ENCODE peak calls at places on chromosomes 2 and 18, in four cellular contexts. Y is PC-3, P is MM.1S, A is hepatocyte. B is an unnamed sample. For H3K9me2, the result is how much of the 10 kb centered on the place peaks cover.

GRCh38 chr2:52934354-52934898 is 833.2 kb upstream of the CHAC2 start:
- DNase-seq in Y (peak), P (peak), A (peak), B (no peak)

GRCh38 chr2:95109260-95109659 is 12.3 kb downstream of the MRPS5 start:
- DNase-seq in Y (no peak), P (no peak), A (no peak), B (no peak)

GRCh38 chr2:48417843-48418838 is 111.8 kb upstream of the STON1 start:
- DNase-seq in Y (no peak), P (no peak), A (no peak), B (no peak)

GRCh38 chr2:201923436-201923975 is 110.1 kb upstream of the FZD7 start:
- DNase-seq in Y (no peak), P (no peak), A (no peak), B (no peak)

GRCh38 chr2:72412214-72412613 is 264.6 kb upstream of the CYP26B1 start:
- DNase-seq in Y (peak), P (no peak), A (no peak), B (no peak)

GRCh38 chr2:109604597-109604996 is 9.2 kb downstream of the SEPTIN10 start:
- DNase-seq in Y (peak), P (no peak), A (peak), B (no peak)

GRCh38 chr18:10916387-10916786 is 233.0 kb downstream of the PIEZO2 start:
- DNase-seq in Y (no peak), P (no peak), A (no peak), B (no peak)

GRCh38 chr2:95384854-95385569 is 17.5 kb upstream of the FAHD2A start:
- DNase-seq in Y (no peak), P (no peak), A (peak), B (peak)

GRCh38 chr2:238238766-238239551 is 879 bp downstream of the HES6 start:
- DNase-seq in Y (no peak), P (peak), A (peak), B (peak)

GRCh38 chr2:20425884-20426283 is 21.0 kb upstream of the RHOB start:
- DNase-seq in Y (no peak), P (no peak), A (no peak), B (no peak)

GRCh38 chr2:212997526-212998020 is 153.8 kb downstream of the IKZF2 start:
- DNase-seq in Y (no peak), P (no peak), A (no peak), B (peak)

GRCh38 chr2:27051902-27052645 is 606 bp downstream of the AGBL5 start:
- DNase-seq in Y (no peak), P (no peak), A (peak), B (peak)

GRCh38 chr2:169069341-169069740 is at the start of gene DHRS9:
- DNase-seq in Y (peak), P (no peak), A (peak), B (no peak)

GRCh38 chr2:138689705-138690104 is 90.5 kb downstream of the NXPH2 start:
- DNase-seq in Y (no peak), P (peak), A (no peak), B (no peak)

GRCh38 chr2:152453129-152453642 is 118.2 kb downstream of the FMNL2 start:
- DNase-seq in Y (no peak), P (no peak), A (no peak), B (peak)

GRCh38 chr18:75198046-75198445 is 10.9 kb downstream of the PTGR3 start:
- DNase-seq in Y (no peak), P (no peak), A (no peak), B (no peak)

GRCh38 chr2:120442923-120443571 is 97.1 kb downstream of the INHBB start:
- DNase-seq in Y (peak), P (no peak), A (peak), B (peak)

GRCh38 chr2:191544511-191545062 is 133.3 kb upstream of the NABP1 start:
- DNase-seq in Y (peak), P (no peak), A (no peak), B (no peak)

GRCh38 chr2:64730551-64731305 is 77.0 kb upstream of the SERTAD2 start:
- DNase-seq in Y (peak), P (peak), A (peak), B (no peak)

GRCh38 chr18:56869189-56869777 is 218.1 kb downstream of the WDR7 start:
- DNase-seq in Y (peak), P (peak), A (peak), B (peak)

GRCh38 chr2:3726511-3726910 is 23.1 kb downstream of the DCDC2C start:
- DNase-seq in Y (no peak), P (no peak), A (no peak), B (no peak)

GRCh38 chr2:200795044-200795443 is 16.7 kb upstream of the BZW1 start:
- DNase-seq in Y (no peak), P (no peak), A (peak), B (peak)

GRCh38 chr2:217402622-217403383 is 542.9 kb upstream of the TNP1 start:
- DNase-seq in Y (peak), P (no peak), A (peak), B (no peak)

GRCh38 chr2:75466708-75467311 is 93.9 kb downstream of the EVA1A start:
- DNase-seq in Y (peak), P (no peak), A (peak), B (peak)

GRCh38 chr18:63336366-63337099 is 17.0 kb upstream of the BCL2 start:
- DNase-seq in Y (peak), P (no peak), A (no peak), B (no peak)

GRCh38 chr2:16209799-16210198 is 269.4 kb downstream of the MYCN start:
- DNase-seq in Y (no peak), P (no peak), A (no peak), B (no peak)

GRCh38 chr2:110755494-110756078 is 23.2 kb downstream of the ACOXL start:
- DNase-seq in Y (peak), P (peak), A (no peak), B (no peak)

GRCh38 chr2:58899692-58900091 is 658.6 kb upstream of the FANCL start:
- DNase-seq in Y (no peak), P (no peak), A (no peak), B (no peak)

GRCh38 chr18:73679941-73680700 is 467.5 kb downstream of the FBXO15 start:
- DNase-seq in Y (peak), P (no peak), A (no peak), B (no peak)

GRCh38 chr2:175030380-175031271 is 25.4 kb upstream of the CHN1 start:
- DNase-seq in Y (peak), P (peak), A (peak), B (peak)

GRCh38 chr18:69819460-69819859 is 128.2 kb downstream of the CD226 start:
- DNase-seq in Y (no peak), P (no peak), A (no peak), B (no peak)

GRCh38 chr18:69817335-69817935 is 130.2 kb downstream of the CD226 start:
- DNase-seq in Y (peak), P (no peak), A (no peak), B (no peak)

GRCh38 chr18:69814861-69815385 is 132.8 kb downstream of the CD226 start:
- DNase-seq in Y (no peak), P (no peak), A (no peak), B (no peak)

DNA sequence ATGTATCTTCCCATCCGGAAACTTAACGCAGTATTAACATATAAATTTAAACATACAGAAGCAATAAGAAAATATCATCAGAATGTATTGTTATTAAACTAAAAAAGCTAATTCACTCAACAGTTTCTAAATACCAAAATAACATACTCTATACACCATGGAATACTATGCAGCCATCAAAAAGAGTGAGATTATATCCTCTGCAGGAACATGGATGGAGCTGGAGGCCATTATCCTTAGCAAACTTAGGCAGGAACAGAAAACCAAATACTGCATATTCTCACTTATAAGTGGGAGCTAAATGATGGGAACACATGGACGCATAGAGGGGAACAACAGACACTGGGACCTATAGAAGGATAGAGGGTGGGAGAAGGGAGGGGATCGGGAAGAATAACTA is 127.1 kb downstream of the CD226 start:
- DNase-seq in Y (no peak), P (no peak), A (no peak), B (no peak)
- H3K9me2 ChIP-seq in Y (under half), P (under half), A (under half), B (under half)

DNA sequence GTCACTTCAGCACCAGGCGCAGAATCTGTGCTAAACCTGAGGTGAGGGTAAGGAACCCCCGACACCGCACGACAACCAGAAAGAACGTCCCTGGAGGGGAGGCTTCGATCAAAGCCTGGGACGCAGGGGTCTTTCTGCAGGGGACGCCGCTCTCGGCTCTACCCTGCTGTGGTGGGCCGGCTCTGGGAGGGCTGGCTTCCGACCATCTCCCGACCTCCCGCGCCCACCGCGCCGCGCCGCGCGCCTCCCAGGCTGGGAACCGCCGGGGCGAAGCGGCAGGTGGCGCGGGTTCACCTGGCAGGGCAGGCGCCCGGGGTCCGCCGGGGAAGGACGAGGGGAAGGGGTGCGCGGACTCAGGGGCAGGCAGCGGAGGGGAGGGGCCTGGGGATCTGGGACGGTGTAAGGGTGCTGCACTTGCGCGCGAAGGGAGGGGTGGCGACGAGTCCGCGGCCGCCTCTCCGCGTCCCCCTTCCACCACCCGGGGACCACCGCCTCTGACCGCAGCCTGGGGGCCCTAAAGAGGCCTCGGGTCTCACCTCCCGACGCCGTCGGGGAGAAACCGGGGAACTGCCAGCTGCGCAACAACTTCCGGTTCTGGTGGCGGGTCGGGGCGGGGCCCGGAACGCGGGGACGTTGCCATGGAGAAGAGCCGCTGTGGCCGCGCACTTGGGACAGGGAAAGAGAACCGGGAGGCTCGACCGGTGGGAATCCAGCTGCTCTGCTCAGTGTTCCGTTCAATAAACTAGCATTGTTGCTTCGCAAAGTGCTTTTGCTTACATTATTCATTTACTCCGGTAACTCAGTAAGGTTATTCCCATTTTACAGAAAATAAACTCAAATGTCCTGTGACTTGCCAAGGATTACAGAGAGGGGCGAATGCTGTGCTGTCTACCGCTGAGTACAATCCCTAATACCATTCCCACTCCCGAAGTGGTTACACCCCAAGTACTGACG is at the start of gene ZNF396:
- DNase-seq in Y (peak), P (peak), A (peak), B (peak)
- TF ChIP-seq EZH2 in Y (no peak), P (no peak), A (no peak), B (no peak)

GRCh38 chr18:76354348-76354747 is 140.7 kb downstream of the ZNF516 start:
- DNase-seq in Y (peak), P (no peak), A (no peak), B (no peak)
- H3K9me2 ChIP-seq in Y (under half), P (under half), A (under half), B (under half)

DNA sequence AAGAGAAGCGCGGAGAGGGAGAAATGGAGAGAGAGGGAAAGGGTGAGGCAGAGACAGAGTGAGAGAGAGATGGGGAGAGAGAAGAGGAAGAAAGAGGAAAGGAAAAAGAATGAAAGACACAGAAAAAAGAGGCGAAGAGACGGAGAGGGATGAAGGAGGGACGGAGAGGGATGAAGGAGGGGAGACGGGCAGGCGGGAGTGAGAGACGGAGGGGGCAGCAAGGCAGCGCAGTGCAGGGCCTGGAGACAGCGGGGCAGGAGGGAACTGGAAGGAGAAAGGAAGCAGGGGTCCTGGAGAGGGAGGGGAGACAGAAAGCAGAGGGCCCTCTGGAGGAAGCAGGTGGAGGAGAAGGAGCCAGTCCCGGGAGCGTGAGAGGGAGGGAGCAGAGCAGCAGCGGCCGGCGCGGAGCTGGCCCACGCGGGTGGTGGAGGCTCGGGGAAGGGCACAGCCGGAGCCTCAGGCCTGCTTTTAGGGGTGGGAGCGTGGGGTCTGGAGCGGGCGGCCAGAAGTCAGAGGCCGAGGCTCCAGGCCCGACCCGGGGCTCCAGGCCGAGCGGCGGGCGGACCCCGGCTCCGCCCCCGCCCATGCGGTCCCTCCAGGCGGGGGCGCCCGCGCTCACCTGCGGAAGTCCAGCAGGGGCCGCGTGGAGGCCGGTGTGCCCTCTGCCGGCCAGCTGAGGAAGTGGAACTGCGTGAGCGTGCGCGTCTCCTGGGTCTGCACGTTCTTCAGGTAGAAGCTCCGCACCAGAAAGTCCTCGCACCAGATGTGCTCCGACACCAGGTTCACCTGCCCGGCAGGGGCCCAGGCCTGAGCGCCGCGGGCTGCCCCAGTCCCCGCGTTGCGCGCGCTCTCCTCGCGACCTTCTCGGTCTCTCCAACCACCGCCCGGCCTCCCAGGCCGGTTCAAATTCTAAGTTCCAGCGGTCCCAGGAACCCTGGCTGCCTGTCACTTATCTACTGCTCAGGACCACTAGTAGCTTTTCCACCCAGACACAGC is 14.5 kb downstream of the PTPRN start:
- DNase-seq in Y (peak), P (peak), A (peak), B (peak)
- TF ChIP-seq EZH2 in Y (no peak), P (no peak), A (no peak), B (no peak)

GRCh38 chr2:199302851-199303250 is 154.9 kb downstream of the SATB2 start:
- DNase-seq in Y (no peak), P (no peak), A (no peak), B (no peak)
- H3K9me2 ChIP-seq in Y (under half), P (under half), A (under half), B (under half)

GRCh38 chr2:232419245-232420072 is 12.8 kb downstream of the ALPG start:
- DNase-seq in Y (no peak), P (no peak), A (no peak), B (peak)
- TF ChIP-seq EZH2 in Y (no peak), P (no peak), A (peak), B (peak)

GRCh38 chr2:226701052-226701451 is 98.6 kb downstream of the IRS1 start:
- DNase-seq in Y (no peak), P (no peak), A (peak), B (no peak)
- H3K9me2 ChIP-seq in Y (under half), P (under half), A (under half), B (under half)

GRCh38 chr2:46286715-46287114 is 10.5 kb upstream of the EPAS1 start:
- DNase-seq in Y (peak), P (no peak), A (no peak), B (no peak)
- TF ChIP-seq EZH2 in Y (no peak), P (no peak), A (no peak), B (no peak)

GRCh38 chr18:3453540-3454364 is 3.8 kb downstream of the TGIF1 start:
- DNase-seq in Y (peak), P (peak), A (peak), B (peak)
- H3K9me2 ChIP-seq in Y (under half), P (under half), A (under half), B (under half)

B was measured in GM23338.